ENCODE peak calls at places on chromosome 7, in five cellular contexts. Y is skeletal muscle cell; Q is NCI-H774; K is activated CD4-positive, CD25-positive, alpha-beta regulatory T cell; C is lung microvascular endothelial cell. S is an unnamed sample.
A peak's percentile ranks its signal among the peaks of the same experiment; 100 is the strongest.

GRCh38 chr7:41711283-41712064 is 8.6 kb upstream of the INHBA start:
- DNase-seq in Y (no peak), Q (no peak), K (no peak), C (peak; percentile 59), S (no peak)

GRCh38 chr7:144391823-144392255 is 11.7 kb downstream of the NOBOX start:
- DNase-seq in Y (peak; percentile 13), Q (peak; percentile 26), K (no peak), C (peak; percentile 69), S (peak; percentile 23)

GRCh38 chr7:113015038-113015645 is 71.5 kb downstream of the GPR85 start:
- DNase-seq in Y (no peak), Q (peak; percentile 19), K (no peak), C (peak; percentile 43), S (peak; percentile 27)

GRCh38 chr7:102935450-102936110 is 22.8 kb downstream of the LRRC17 start:
- DNase-seq in Y (no peak), Q (no peak), K (no peak), C (no peak), S (no peak)

GRCh38 chr7:68015565-68016532 is 1019.2 kb downstream of the TYW1 start:
- DNase-seq in Y (no peak), Q (no peak), K (no peak), C (no peak), S (no peak)

GRCh38 chr7:28729276-28729675 is 228.9 kb downstream of the TRIL start:
- DNase-seq in Y (no peak), Q (peak; percentile 29), K (no peak), C (no peak), S (no peak)

GRCh38 chr7:81159402-81159801 is 240.6 kb upstream of the SEMA3C start:
- DNase-seq in Y (no peak), Q (no peak), K (no peak), C (no peak), S (no peak)

GRCh38 chr7:24692592-24692991 is 64.7 kb downstream of the GSDME start:
- DNase-seq in Y (no peak), Q (no peak), K (no peak), C (no peak), S (no peak)

GRCh38 chr7:47375590-47375989 is 206.3 kb downstream of the TNS3 start:
- DNase-seq in Y (no peak), Q (no peak), K (no peak), C (no peak), S (no peak)

GRCh38 chr7:97872025-97872669 is at the start of gene ASNS:
- DNase-seq in Y (peak; percentile 71), Q (peak; percentile 94), K (peak; percentile 70), C (peak; percentile 72), S (peak; percentile 87)

GRCh38 chr7:100602889-100603696 is 930 bp downstream of the PCOLCE start:
- DNase-seq in Y (peak; percentile 54), Q (no peak), K (no peak), C (no peak), S (no peak)

GRCh38 chr7:99623702-99624447 is 7.1 kb downstream of the ZSCAN25 start:
- DNase-seq in Y (no peak), Q (no peak), K (no peak), C (no peak), S (no peak)

GRCh38 chr7:130829415-130829814 is 95.4 kb upstream of the KLF14 start:
- DNase-seq in Y (no peak), Q (no peak), K (no peak), C (no peak), S (no peak)

GRCh38 chr7:158150234-158150633 is 437.4 kb downstream of the PTPRN2 start:
- DNase-seq in Y (no peak), Q (no peak), K (no peak), C (no peak), S (no peak)

GRCh38 chr7:2843711-2844152 is 376 bp downstream of the GNA12 start:
- DNase-seq in Y (no peak), Q (no peak), K (peak; percentile 22), C (peak; percentile 61), S (no peak)

GRCh38 chr7:7274782-7275181 is 92.4 kb downstream of the C1GALT1 start:
- DNase-seq in Y (no peak), Q (no peak), K (no peak), C (no peak), S (no peak)